ENCODE peak calls at places on chromosomes 6 and 20, in seven cellular contexts. One of them, this sample, is unnamed.

GRCh38 chr6:167985205-167985604 is 12.3 kb upstream of the KIF25 start:
- DNase-seq in PC-3: no peak
- DNase-seq in IMR-90: no peak
- DNase-seq in Calu3: no peak
- DNase-seq in neural progenitor cell: no peak
- DNase-seq in heart right ventricle: no peak
- DNase-seq in astrocyte of the spinal cord: no peak
- DNase-seq in this sample: no peak

GRCh38 chr20:47019106-47019824 is 124.6 kb downstream of the EYA2 start:
- DNase-seq in IMR-90: peak; percentile 94
- DNase-seq in PC-3: no peak
- DNase-seq in Calu3: no peak
- DNase-seq in neural progenitor cell: no peak
- DNase-seq in heart right ventricle: no peak
- DNase-seq in astrocyte of the spinal cord: peak; percentile 36
- DNase-seq in this sample: no peak

GRCh38 chr6:72850040-72850439 is 228.2 kb downstream of the KCNQ5 start:
- DNase-seq in heart right ventricle: no peak
- DNase-seq in PC-3: no peak
- DNase-seq in IMR-90: no peak
- DNase-seq in Calu3: no peak
- DNase-seq in astrocyte of the spinal cord: no peak
- DNase-seq in neural progenitor cell: no peak
- DNase-seq in this sample: no peak

GRCh38 chr6:75691012-75691411 is 58.0 kb upstream of the MYO6 start:
- DNase-seq in IMR-90: peak; percentile 31
- DNase-seq in heart right ventricle: no peak
- DNase-seq in astrocyte of the spinal cord: peak; percentile 8
- DNase-seq in Calu3: no peak
- DNase-seq in neural progenitor cell: no peak
- DNase-seq in PC-3: peak; percentile 55
- DNase-seq in this sample: no peak

GRCh38 chr20:57175397-57176010 is 90.9 kb downstream of the BMP7 start:
- DNase-seq in Calu3: no peak
- DNase-seq in neural progenitor cell: no peak
- DNase-seq in PC-3: no peak
- DNase-seq in heart right ventricle: no peak
- DNase-seq in IMR-90: no peak
- DNase-seq in astrocyte of the spinal cord: no peak
- DNase-seq in this sample: no peak

GRCh38 chr6:98847767-98848538 is 13.6 kb downstream of the POU3F2 start:
- DNase-seq in neural progenitor cell: peak; percentile 61
- DNase-seq in heart right ventricle: no peak
- DNase-seq in IMR-90: no peak
- DNase-seq in Calu3: no peak
- DNase-seq in astrocyte of the spinal cord: no peak
- DNase-seq in PC-3: no peak
- DNase-seq in this sample: no peak

GRCh38 chr6:73389854-73390253 is 4.8 kb upstream of the DDX43 start:
- DNase-seq in heart right ventricle: no peak
- DNase-seq in Calu3: no peak
- DNase-seq in astrocyte of the spinal cord: no peak
- DNase-seq in neural progenitor cell: no peak
- DNase-seq in IMR-90: no peak
- DNase-seq in PC-3: no peak
- DNase-seq in this sample: no peak

GRCh38 chr6:163743796-163744195 is 329.3 kb downstream of the QKI start:
- DNase-seq in IMR-90: no peak
- DNase-seq in Calu3: no peak
- DNase-seq in astrocyte of the spinal cord: no peak
- DNase-seq in PC-3: no peak
- DNase-seq in heart right ventricle: no peak
- DNase-seq in neural progenitor cell: no peak
- DNase-seq in this sample: no peak

GRCh38 chr6:80366721-80367120 is 260.2 kb downstream of the BCKDHB start:
- DNase-seq in Calu3: peak; percentile 7
- DNase-seq in heart right ventricle: peak; percentile 69
- DNase-seq in astrocyte of the spinal cord: peak; percentile 62
- DNase-seq in neural progenitor cell: no peak
- DNase-seq in PC-3: no peak
- DNase-seq in IMR-90: peak; percentile 77
- DNase-seq in this sample: peak; percentile 42

DNA sequence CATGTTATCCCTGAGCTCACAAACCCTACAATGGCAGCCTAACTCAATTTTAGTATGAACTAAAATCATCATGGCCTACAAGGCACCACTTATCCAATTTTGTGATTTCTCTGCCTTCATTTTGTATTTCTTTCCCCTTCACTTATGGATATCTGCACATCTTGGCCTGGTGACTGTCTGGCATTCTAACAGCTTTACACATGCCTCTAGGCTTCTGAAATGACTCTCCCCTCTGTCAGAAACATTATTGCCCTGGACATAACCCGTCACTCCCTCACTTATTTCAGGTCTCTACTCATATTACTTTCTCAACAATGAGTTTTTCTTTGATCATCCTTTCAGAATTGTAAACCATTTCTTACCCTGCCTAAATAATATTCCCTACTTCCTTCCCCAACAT is 89.2 kb upstream of the THEMIS start:
- DNase-seq in neural progenitor cell: no peak
- DNase-seq in IMR-90: no peak
- DNase-seq in heart right ventricle: no peak
- DNase-seq in Calu3: no peak
- DNase-seq in PC-3: no peak
- DNase-seq in astrocyte of the spinal cord: no peak
- DNase-seq in this sample: no peak
- TF ChIP-seq CTCF in neural progenitor cell: no peak
- TF ChIP-seq CTCF in IMR-90: no peak
- TF ChIP-seq CTCF in heart right ventricle: no peak
- TF ChIP-seq CTCF in Calu3: no peak
- TF ChIP-seq CTCF in PC-3: no peak
- TF ChIP-seq CTCF in astrocyte of the spinal cord: no peak
- TF ChIP-seq CTCF in this sample: no peak

GRCh38 chr20:7989379-7989778 is 30.2 kb downstream of the TMX4 start:
- DNase-seq in PC-3: peak; percentile 35
- DNase-seq in astrocyte of the spinal cord: no peak
- DNase-seq in neural progenitor cell: no peak
- DNase-seq in IMR-90: no peak
- DNase-seq in heart right ventricle: no peak
- DNase-seq in Calu3: no peak
- DNase-seq in this sample: no peak
- TF ChIP-seq CTCF in PC-3: peak; percentile 47
- TF ChIP-seq CTCF in astrocyte of the spinal cord: no peak
- TF ChIP-seq CTCF in neural progenitor cell: no peak
- TF ChIP-seq CTCF in IMR-90: no peak
- TF ChIP-seq CTCF in heart right ventricle: no peak
- TF ChIP-seq CTCF in Calu3: no peak
- TF ChIP-seq CTCF in this sample: no peak

DNA sequence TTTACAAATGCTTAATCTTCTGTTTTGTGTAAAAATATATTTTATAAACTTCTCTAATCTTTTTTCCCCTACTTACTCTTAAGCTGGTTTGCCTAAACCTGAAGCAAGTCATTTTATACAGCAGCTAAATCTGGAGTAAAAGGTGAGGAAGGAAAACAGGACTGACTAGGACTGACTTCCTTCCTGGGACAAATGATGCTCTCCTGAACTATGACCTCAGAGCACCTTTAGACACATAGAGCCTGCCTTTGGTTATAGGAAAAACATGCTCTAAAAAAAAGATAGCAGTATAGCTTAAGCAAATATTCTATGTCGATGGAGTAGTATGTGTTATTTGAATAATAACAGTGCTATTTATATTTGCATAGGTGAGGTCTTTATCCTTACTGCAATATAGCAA is 21.5 kb upstream of the ADGRG6 start:
- DNase-seq in heart right ventricle: no peak
- DNase-seq in Calu3: no peak
- DNase-seq in astrocyte of the spinal cord: no peak
- DNase-seq in IMR-90: no peak
- DNase-seq in neural progenitor cell: no peak
- DNase-seq in PC-3: no peak
- DNase-seq in this sample: no peak
- TF ChIP-seq CTCF in heart right ventricle: no peak
- TF ChIP-seq CTCF in Calu3: no peak
- TF ChIP-seq CTCF in astrocyte of the spinal cord: no peak
- TF ChIP-seq CTCF in IMR-90: no peak
- TF ChIP-seq CTCF in neural progenitor cell: no peak
- TF ChIP-seq CTCF in PC-3: no peak
- TF ChIP-seq CTCF in this sample: no peak

GRCh38 chr6:144133225-144133821 is 17.0 kb upstream of the STX11 start:
- DNase-seq in neural progenitor cell: no peak
- DNase-seq in Calu3: no peak
- DNase-seq in IMR-90: no peak
- DNase-seq in PC-3: no peak
- DNase-seq in astrocyte of the spinal cord: no peak
- DNase-seq in heart right ventricle: no peak
- DNase-seq in this sample: no peak
- TF ChIP-seq CTCF in neural progenitor cell: no peak
- TF ChIP-seq CTCF in Calu3: no peak
- TF ChIP-seq CTCF in IMR-90: no peak
- TF ChIP-seq CTCF in PC-3: no peak
- TF ChIP-seq CTCF in astrocyte of the spinal cord: no peak
- TF ChIP-seq CTCF in heart right ventricle: no peak
- TF ChIP-seq CTCF in this sample: no peak

GRCh38 chr6:143962644-143962929 is 45.5 kb downstream of the PLAGL1 start:
- DNase-seq in IMR-90: peak; percentile 52
- DNase-seq in PC-3: no peak
- DNase-seq in astrocyte of the spinal cord: peak; percentile 73
- DNase-seq in Calu3: no peak
- DNase-seq in neural progenitor cell: peak; percentile 87
- DNase-seq in heart right ventricle: no peak
- DNase-seq in this sample: peak; percentile 79
- TF ChIP-seq CTCF in IMR-90: peak; percentile 32
- TF ChIP-seq CTCF in PC-3: peak; percentile 10
- TF ChIP-seq CTCF in astrocyte of the spinal cord: peak; percentile 55
- TF ChIP-seq CTCF in Calu3: no peak
- TF ChIP-seq CTCF in neural progenitor cell: peak; percentile 58
- TF ChIP-seq CTCF in heart right ventricle: peak; percentile 22
- TF ChIP-seq CTCF in this sample: peak; percentile 71

GRCh38 chr6:85405175-85405852 is 44.6 kb upstream of the NT5E start:
- DNase-seq in IMR-90: peak; percentile 55
- DNase-seq in heart right ventricle: no peak
- DNase-seq in astrocyte of the spinal cord: peak; percentile 77
- DNase-seq in Calu3: peak; percentile 71
- DNase-seq in neural progenitor cell: no peak
- DNase-seq in PC-3: peak; percentile 56
- DNase-seq in this sample: peak; percentile 55

GRCh38 chr6:85408039-85408438 is 41.8 kb upstream of the NT5E start:
- DNase-seq in PC-3: no peak
- DNase-seq in IMR-90: no peak
- DNase-seq in heart right ventricle: no peak
- DNase-seq in neural progenitor cell: no peak
- DNase-seq in Calu3: no peak
- DNase-seq in astrocyte of the spinal cord: no peak
- DNase-seq in this sample: no peak

GRCh38 chr6:85404497-85405174 is 45.2 kb upstream of the NT5E start:
- DNase-seq in PC-3: peak; percentile 94
- DNase-seq in IMR-90: peak; percentile 95
- DNase-seq in neural progenitor cell: no peak
- DNase-seq in Calu3: peak; percentile 75
- DNase-seq in astrocyte of the spinal cord: peak; percentile 95
- DNase-seq in heart right ventricle: no peak
- DNase-seq in this sample: peak; percentile 73

GRCh38 chr6:85405853-85406198 is 44.1 kb upstream of the NT5E start:
- DNase-seq in Calu3: no peak
- DNase-seq in heart right ventricle: no peak
- DNase-seq in PC-3: no peak
- DNase-seq in neural progenitor cell: no peak
- DNase-seq in astrocyte of the spinal cord: no peak
- DNase-seq in IMR-90: no peak
- DNase-seq in this sample: no peak

GRCh38 chr6:85406641-85407075 is 43.2 kb upstream of the NT5E start:
- DNase-seq in astrocyte of the spinal cord: no peak
- DNase-seq in Calu3: no peak
- DNase-seq in neural progenitor cell: no peak
- DNase-seq in IMR-90: peak; percentile 65
- DNase-seq in PC-3: no peak
- DNase-seq in heart right ventricle: no peak
- DNase-seq in this sample: no peak
- TF ChIP-seq CTCF in astrocyte of the spinal cord: no peak
- TF ChIP-seq CTCF in Calu3: no peak
- TF ChIP-seq CTCF in neural progenitor cell: no peak
- TF ChIP-seq CTCF in IMR-90: no peak
- TF ChIP-seq CTCF in PC-3: no peak
- TF ChIP-seq CTCF in heart right ventricle: no peak
- TF ChIP-seq CTCF in this sample: no peak

DNA sequence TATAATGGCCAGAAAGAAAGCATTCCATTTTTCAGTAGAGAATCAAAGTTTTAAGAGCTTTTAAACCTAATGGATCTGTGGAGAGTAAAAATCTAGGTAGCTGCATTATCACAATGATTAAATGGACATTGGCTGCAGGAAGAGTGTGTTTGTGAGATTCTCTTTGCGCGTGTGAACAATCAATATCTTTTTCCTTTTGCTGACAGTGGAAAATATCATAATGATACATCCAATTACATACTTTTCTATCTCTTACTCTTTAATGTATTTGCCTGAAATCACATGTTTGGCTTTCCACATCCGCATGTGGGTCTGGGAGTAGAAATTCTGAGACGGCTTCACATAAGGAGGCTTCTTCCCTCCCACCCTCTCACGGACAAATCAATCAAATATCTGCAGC is 69.8 kb upstream of the DUSP22 start:
- DNase-seq in IMR-90: no peak
- DNase-seq in heart right ventricle: no peak
- DNase-seq in PC-3: no peak
- DNase-seq in astrocyte of the spinal cord: no peak
- DNase-seq in Calu3: no peak
- DNase-seq in neural progenitor cell: no peak
- DNase-seq in this sample: no peak
- TF ChIP-seq CTCF in IMR-90: no peak
- TF ChIP-seq CTCF in heart right ventricle: no peak
- TF ChIP-seq CTCF in PC-3: no peak
- TF ChIP-seq CTCF in astrocyte of the spinal cord: no peak
- TF ChIP-seq CTCF in Calu3: no peak
- TF ChIP-seq CTCF in neural progenitor cell: no peak
- TF ChIP-seq CTCF in this sample: no peak

GRCh38 chr20:703426-703825 is 27.8 kb upstream of the SCRT2 start:
- DNase-seq in neural progenitor cell: no peak
- DNase-seq in heart right ventricle: no peak
- DNase-seq in astrocyte of the spinal cord: no peak
- DNase-seq in IMR-90: no peak
- DNase-seq in PC-3: no peak
- DNase-seq in Calu3: no peak
- DNase-seq in this sample: no peak

GRCh38 chr20:709421-709820 is 33.8 kb upstream of the SCRT2 start:
- DNase-seq in IMR-90: no peak
- DNase-seq in PC-3: peak; percentile 16
- DNase-seq in Calu3: no peak
- DNase-seq in astrocyte of the spinal cord: no peak
- DNase-seq in heart right ventricle: peak; percentile 42
- DNase-seq in neural progenitor cell: no peak
- DNase-seq in this sample: no peak

GRCh38 chr20:708956-709355 is 33.4 kb upstream of the SCRT2 start:
- DNase-seq in PC-3: no peak
- DNase-seq in IMR-90: no peak
- DNase-seq in Calu3: no peak
- DNase-seq in heart right ventricle: no peak
- DNase-seq in astrocyte of the spinal cord: no peak
- DNase-seq in neural progenitor cell: no peak
- DNase-seq in this sample: no peak

GRCh38 chr20:707711-708110 is 32.1 kb upstream of the SCRT2 start:
- DNase-seq in neural progenitor cell: no peak
- DNase-seq in PC-3: no peak
- DNase-seq in Calu3: no peak
- DNase-seq in astrocyte of the spinal cord: no peak
- DNase-seq in IMR-90: no peak
- DNase-seq in heart right ventricle: no peak
- DNase-seq in this sample: no peak

GRCh38 chr20:706366-706885 is 30.8 kb upstream of the SCRT2 start:
- DNase-seq in heart right ventricle: no peak
- DNase-seq in IMR-90: no peak
- DNase-seq in Calu3: no peak
- DNase-seq in neural progenitor cell: no peak
- DNase-seq in PC-3: no peak
- DNase-seq in astrocyte of the spinal cord: no peak
- DNase-seq in this sample: no peak
- TF ChIP-seq CTCF in heart right ventricle: no peak
- TF ChIP-seq CTCF in IMR-90: no peak
- TF ChIP-seq CTCF in Calu3: no peak
- TF ChIP-seq CTCF in neural progenitor cell: no peak
- TF ChIP-seq CTCF in PC-3: no peak
- TF ChIP-seq CTCF in astrocyte of the spinal cord: no peak
- TF ChIP-seq CTCF in this sample: no peak